ENCODE peak calls at places on chromosomes 6 and 20, in four cellular contexts. J is GM13977, M is GM23248, Y is adrenal gland. Z is an unnamed sample.

GRCh38 chr20:24665741-24666191 is 196.3 kb downstream of the SYNDIG1 start:
- DNase-seq in J (no peak), M (no peak), Y (no peak), Z (no peak)

GRCh38 chr20:40930561-40930960 is 98.1 kb upstream of the TOP1 start:
- DNase-seq in J (no peak), M (no peak), Y (no peak), Z (no peak)

GRCh38 chr6:137688230-137688971 is 178.7 kb upstream of the TNFAIP3 start:
- DNase-seq in J (no peak), M (no peak), Y (no peak), Z (no peak)

GRCh38 chr6:147103641-147104040 is 100.6 kb upstream of the STXBP5 start:
- DNase-seq in J (no peak), M (no peak), Y (no peak), Z (no peak)

GRCh38 chr6:112037783-112038216 is 16.1 kb upstream of the CCN6 start:
- DNase-seq in J (no peak), M (peak), Y (peak), Z (no peak)

GRCh38 chr20:51380401-51381385 is 161.8 kb downstream of the NFATC2 start:
- DNase-seq in J (no peak), M (no peak), Y (no peak), Z (no peak)

GRCh38 chr6:133017581-133017980 is 203.2 kb downstream of the RPS12 start:
- DNase-seq in J (no peak), M (peak), Y (no peak), Z (no peak)

GRCh38 chr6:38182426-38182825 is 362.9 kb downstream of the ZFAND3 start:
- DNase-seq in J (peak), M (no peak), Y (peak), Z (no peak)

GRCh38 chr20:58361549-58361948 is 27.5 kb upstream of the VAPB start:
- DNase-seq in J (no peak), M (peak), Y (no peak), Z (no peak)

Z was measured in MM.1S.